ENCODE peak calls at places on chromosomes 6 and 20, in five cellular contexts. J is B cell, I is HFFc6, R is heart left ventricle, W is GM06990. E is an unnamed sample.

GRCh38 chr6:45724511-45724910 is 291.1 kb downstream of the CLIC5 start:
- DNase-seq in R (no peak), J (no peak), W (no peak), I (peak; percentile 73), E (no peak)

GRCh38 chr20:36121981-36122930 is 32.3 kb upstream of the EPB41L1 start:
- DNase-seq in W (no peak), R (no peak), I (no peak), J (no peak), E (no peak)

GRCh38 chr6:109834595-109835437 is 143.3 kb upstream of the GPR6 start:
- DNase-seq in R (no peak), I (no peak), J (no peak), W (no peak), E (no peak)

GRCh38 chr6:117309613-117310012 is 44.3 kb downstream of the VGLL2 start:
- DNase-seq in R (no peak), I (no peak), J (no peak), W (no peak), E (no peak)

GRCh38 chr6:149806127-149806526 is 56.6 kb downstream of the PCMT1 start:
- DNase-seq in R (no peak), J (no peak), I (no peak), W (no peak), E (no peak)

GRCh38 chr20:57395111-57395959 is 4.1 kb downstream of the RBM38 start:
- DNase-seq in R (peak; percentile 85), I (no peak), J (no peak), W (no peak), E (no peak)

GRCh38 chr6:62904687-62905086 is 306.6 kb upstream of the FKBP1C start:
- DNase-seq in W (no peak), I (no peak), J (no peak), R (no peak), E (no peak)

GRCh38 chr6:878179-878578 is 185.2 kb upstream of the EXOC2 start:
- DNase-seq in R (no peak), J (no peak), I (no peak), W (no peak), E (no peak)

GRCh38 chr6:11436508-11437096 is 100.9 kb upstream of the TMEM170B start:
- DNase-seq in R (no peak), W (no peak), J (no peak), I (no peak), E (no peak)

GRCh38 chr6:169487579-169488205 is 214.1 kb downstream of the WDR27 start:
- DNase-seq in I (no peak), R (no peak), W (no peak), J (no peak), E (no peak)

GRCh38 chr6:108510461-108511319 is 50.0 kb upstream of the FOXO3 start:
- DNase-seq in I (no peak), R (no peak), W (no peak), J (no peak), E (no peak)

GRCh38 chr6:108501559-108501958 is 59.2 kb upstream of the FOXO3 start:
- DNase-seq in W (no peak), I (peak; percentile 25), J (no peak), R (no peak), E (no peak)

GRCh38 chr6:108502826-108503225 is 57.9 kb upstream of the FOXO3 start:
- DNase-seq in I (no peak), J (no peak), W (no peak), R (no peak), E (no peak)

DNA sequence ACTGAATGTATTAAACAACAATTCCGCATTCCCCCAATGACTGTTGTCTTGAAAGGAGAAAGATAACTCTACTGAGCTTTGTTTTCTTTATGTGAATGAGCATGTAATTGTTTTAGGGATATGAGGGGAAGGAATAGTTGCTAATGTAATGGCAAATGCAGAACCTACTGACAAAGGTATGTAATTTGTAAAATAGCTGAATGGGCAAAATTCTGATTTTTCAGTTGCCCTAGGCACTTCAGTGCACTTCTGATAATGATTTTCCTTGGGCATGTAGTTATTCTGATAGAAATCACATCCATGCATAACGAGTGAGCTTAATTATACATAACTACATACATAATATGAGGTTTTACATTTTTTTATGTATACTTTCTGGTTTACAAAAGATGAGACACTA is 53.4 kb upstream of the FOXO3 start:
- DNase-seq in R (no peak), J (no peak), I (no peak), W (no peak), E (no peak)
- TF ChIP-seq CTCF in R (no peak), J (no peak), I (no peak), W (no peak), E (no peak)

DNA sequence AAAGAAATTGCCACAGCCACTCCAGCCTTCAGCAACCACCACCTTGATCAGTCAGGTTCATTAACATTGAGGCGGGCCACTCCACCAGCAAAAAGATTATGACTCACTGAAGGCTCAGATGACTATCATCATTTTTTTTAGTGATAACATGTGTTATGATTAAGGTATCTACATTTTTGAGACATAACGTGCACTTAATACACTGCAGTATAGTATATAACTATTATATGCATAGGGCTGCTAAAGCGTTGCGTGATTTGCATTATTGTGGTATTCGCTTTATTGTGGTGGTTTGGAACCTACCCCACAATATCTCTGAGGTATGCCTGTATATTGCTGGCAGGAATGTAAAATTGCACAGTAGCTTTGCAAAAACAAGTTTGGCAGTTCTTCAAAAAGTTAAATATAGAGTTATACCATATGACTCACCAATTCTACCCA is 6.8 kb upstream of the RIPK1 start:
- DNase-seq in W (no peak), J (no peak), R (no peak), I (peak; percentile 91), E (no peak)
- TF ChIP-seq CTCF in W (no peak), J (no peak), R (no peak), I (peak; percentile 73), E (no peak)

GRCh38 chr20:4328541-4328940 is 313.2 kb upstream of the RNF24 start:
- DNase-seq in R (no peak), W (no peak), J (no peak), I (no peak), E (no peak)

GRCh38 chr20:4324611-4325238 is 309.4 kb upstream of the RNF24 start:
- DNase-seq in R (no peak), W (no peak), I (no peak), J (no peak), E (no peak)

GRCh38 chr20:4325548-4326187 is 310.3 kb upstream of the RNF24 start:
- DNase-seq in W (no peak), J (no peak), I (no peak), R (no peak), E (no peak)

GRCh38 chr20:4327956-4328355 is 312.6 kb upstream of the RNF24 start:
- DNase-seq in R (no peak), I (no peak), W (no peak), J (no peak), E (no peak)

GRCh38 chr20:4326194-4327065 is 311.1 kb upstream of the RNF24 start:
- DNase-seq in W (no peak), J (no peak), R (peak; percentile 66), I (no peak), E (no peak)
- TF ChIP-seq CTCF in W (no peak), J (no peak), R (no peak), I (no peak), E (no peak)

GRCh38 chr6:4023240-4023639 is 55.7 kb downstream of the FAM217A start:
- DNase-seq in W (no peak), I (no peak), J (no peak), R (no peak), E (no peak)

GRCh38 chr6:4020822-4021132 is 58.2 kb downstream of the FAM217A start:
- DNase-seq in R (no peak), I (no peak), W (no peak), J (no peak), E (no peak)

GRCh38 chr6:4018194-4019111 is 60.5 kb downstream of the FAM217A start:
- DNase-seq in I (peak; percentile 87), W (peak; percentile 96), J (peak; percentile 96), R (peak; percentile 97), E (peak; percentile 90)

GRCh38 chr6:4021862-4022715 is 56.8 kb downstream of the FAM217A start:
- DNase-seq in I (peak; percentile 13), W (no peak), R (no peak), J (no peak), E (no peak)

DNA sequence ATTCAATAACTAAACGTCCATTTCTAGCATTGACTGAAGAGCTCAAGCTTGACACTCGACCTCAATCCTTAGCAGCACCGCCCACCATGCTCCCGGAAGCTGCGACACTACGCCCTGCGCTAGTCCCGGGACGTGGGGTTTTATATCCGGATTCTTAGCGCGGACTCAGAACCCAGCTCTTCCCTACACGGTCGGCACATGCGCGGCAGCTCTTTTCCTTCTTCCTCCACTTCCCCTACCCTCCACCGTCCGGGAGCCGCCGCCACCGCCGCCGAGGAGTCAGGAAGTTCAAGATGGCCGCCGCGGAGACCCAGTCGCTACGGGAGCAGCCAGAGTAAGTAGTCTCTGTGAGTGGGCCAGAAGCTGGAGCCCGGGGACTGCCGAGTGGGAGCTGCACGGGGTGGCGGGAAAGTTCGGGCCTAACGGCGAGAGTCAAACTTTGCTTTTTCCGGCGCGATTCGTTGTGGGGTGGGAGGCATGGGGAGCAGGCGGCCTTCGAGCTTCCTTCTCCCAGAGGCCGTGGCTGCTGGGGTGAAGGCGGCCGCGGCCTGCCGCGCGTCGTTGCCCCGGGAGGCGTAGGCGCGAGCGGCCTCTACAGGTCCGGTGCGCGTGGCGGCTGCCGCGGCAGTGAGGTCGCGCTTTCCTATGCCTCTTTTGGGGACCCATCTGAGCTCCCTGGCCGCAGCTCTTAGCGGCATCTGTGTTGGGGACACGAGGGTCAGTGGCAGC is 57.6 kb downstream of the FAM217A start:
- DNase-seq in J (peak; percentile 85), I (peak; percentile 96), R (peak; percentile 95), W (peak; percentile 90), E (peak; percentile 91)
- TF ChIP-seq CTCF in J (peak; percentile 54), I (peak; percentile 56), R (peak; percentile 23), W (peak; percentile 31), E (peak; percentile 44)

DNA sequence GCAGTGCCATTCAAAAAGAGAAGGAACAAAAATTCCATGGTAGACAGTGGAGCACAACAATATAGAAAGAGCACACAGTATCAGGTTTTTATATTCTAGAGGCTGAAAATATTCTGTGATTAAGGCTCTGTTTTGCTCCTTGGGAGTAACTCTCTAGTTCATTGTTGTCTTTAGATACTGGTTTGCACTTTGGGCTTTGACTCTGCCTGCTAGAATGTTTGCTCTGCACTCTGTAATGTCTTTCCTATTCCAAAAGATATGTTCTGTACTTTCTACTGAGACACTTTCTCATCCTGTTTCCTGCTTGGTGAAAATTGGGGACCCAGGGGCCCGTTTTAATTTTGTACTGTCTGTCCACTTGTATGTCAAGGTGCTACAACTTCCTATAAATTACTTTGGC is 564.7 kb downstream of the BMP2 start:
- DNase-seq in R (no peak), J (no peak), I (no peak), W (no peak), E (no peak)
- TF ChIP-seq CTCF in R (no peak), J (no peak), I (no peak), W (no peak), E (no peak)